ENCODE peak calls at places on chromosomes 4 and X, in nine cellular contexts. C is uterus, F is pancreas, E is fibroblast of lung, O is gastrocnemius medialis, V is tibial artery, P is lower lobe of right lung, D is left ventricle myocardium inferior, A is bronchial epithelial cell. I is an unnamed sample.

GRCh38 chr4:3257691-3258482 is 8.9 kb downstream of the MSANTD1 start:
- DNase-seq in C (peak; percentile 8), F (no peak), E (peak; percentile 38), O (no peak), V (no peak), P (no peak), D (no peak), A (peak; percentile 83), I (peak; percentile 1)

GRCh38 chr4:72779256-72779655 is 210.2 kb upstream of the ADAMTS3 start:
- DNase-seq in C (no peak), F (no peak), E (no peak), O (no peak), V (no peak), P (no peak), D (no peak), A (peak; percentile 3), I (no peak)

GRCh38 chr4:40525811-40526598 is 103.7 kb downstream of the RBM47 start:
- DNase-seq in C (peak; percentile 40), F (peak; percentile 48), E (peak; percentile 90), O (peak; percentile 5), V (peak; percentile 74), P (no peak), D (no peak), A (peak; percentile 78), I (no peak)

GRCh38 chrX:108437789-108438623 is at the start of gene COL4A6:
- DNase-seq in C (peak; percentile 41), F (peak; percentile 1), E (no peak), O (no peak), V (peak; percentile 60), P (peak; percentile 27), D (no peak), A (peak; percentile 62), I (peak; percentile 8)

GRCh38 chrX:54042609-54043010 is 1.7 kb downstream of the PHF8 start:
- DNase-seq in C (peak; percentile 45), F (peak; percentile 21), E (peak; percentile 57), O (peak; percentile 3), V (peak; percentile 62), P (peak; percentile 45), D (peak; percentile 25), A (peak; percentile 15), I (peak; percentile 19)

GRCh38 chr4:152929888-152930287 is 6.2 kb upstream of the FHDC1 start:
- DNase-seq in C (no peak), F (no peak), E (no peak), O (no peak), V (no peak), P (no peak), D (no peak), A (no peak), I (no peak)

GRCh38 chr4:141502755-141503154 is 133.6 kb upstream of the IL15 start:
- DNase-seq in C (no peak), F (no peak), E (no peak), O (no peak), V (no peak), P (no peak), D (no peak), A (no peak), I (no peak)

GRCh38 chr4:164343472-164343976 is 410.4 kb upstream of the SMIM31 start:
- DNase-seq in C (no peak), F (no peak), E (no peak), O (no peak), V (no peak), P (no peak), D (no peak), A (no peak), I (no peak)

GRCh38 chr4:186826866-186827541 is 103.3 kb upstream of the FAT1 start:
- DNase-seq in C (no peak), F (no peak), E (no peak), O (no peak), V (no peak), P (no peak), D (no peak), A (no peak), I (no peak)

GRCh38 chrX:41293269-41293668 is 40.7 kb upstream of the DDX3X start:
- DNase-seq in C (no peak), F (no peak), E (no peak), O (no peak), V (no peak), P (no peak), D (no peak), A (no peak), I (no peak)

GRCh38 chr4:7398104-7398423 is 36.7 kb downstream of the PSAPL1 start:
- DNase-seq in C (no peak), F (peak; percentile 58), E (peak; percentile 19), O (no peak), V (peak; percentile 55), P (peak; percentile 89), D (peak; percentile 69), A (peak; percentile 66), I (peak; percentile 52)

GRCh38 chr4:10983274-10983673 is 298.7 kb upstream of the CLNK start:
- DNase-seq in C (no peak), F (peak; percentile 11), E (no peak), O (no peak), V (no peak), P (no peak), D (no peak), A (peak; percentile 54), I (no peak)

GRCh38 chr4:148253748-148254147 is 188.5 kb downstream of the NR3C2 start:
- DNase-seq in C (no peak), F (no peak), E (no peak), O (no peak), V (no peak), P (no peak), D (no peak), A (no peak), I (no peak)

GRCh38 chrX:10811093-10811492 is 190.7 kb upstream of the MID1 start:
- DNase-seq in C (no peak), F (no peak), E (no peak), O (no peak), V (no peak), P (no peak), D (no peak), A (no peak), I (no peak)

GRCh38 chr4:138111462-138112000 is 130.6 kb downstream of the SLC7A11 start:
- DNase-seq in C (no peak), F (no peak), E (no peak), O (no peak), V (no peak), P (no peak), D (no peak), A (peak; percentile 56), I (no peak)

GRCh38 chr4:104591505-104591904 is 96.8 kb upstream of the CXXC4 start:
- DNase-seq in C (no peak), F (peak; percentile 70), E (peak; percentile 29), O (no peak), V (no peak), P (peak; percentile 35), D (peak; percentile 28), A (no peak), I (peak; percentile 45)

GRCh38 chrX:124098089-124098488 is 136.6 kb downstream of the STAG2 start:
- DNase-seq in C (no peak), F (no peak), E (peak; percentile 56), O (no peak), V (no peak), P (no peak), D (no peak), A (peak; percentile 35), I (no peak)

GRCh38 chrX:23883737-23884354 is 23.9 kb downstream of the APOO start:
- DNase-seq in C (no peak), F (no peak), E (peak; percentile 73), O (no peak), V (no peak), P (no peak), D (no peak), A (peak; percentile 79), I (no peak)

GRCh38 chrX:40100141-40100536 is 2.4 kb upstream of the BCOR start:
- DNase-seq in C (peak; percentile 31), F (no peak), E (no peak), O (no peak), V (peak; percentile 68), P (peak; percentile 60), D (peak; percentile 31), A (no peak), I (no peak)

DNA sequence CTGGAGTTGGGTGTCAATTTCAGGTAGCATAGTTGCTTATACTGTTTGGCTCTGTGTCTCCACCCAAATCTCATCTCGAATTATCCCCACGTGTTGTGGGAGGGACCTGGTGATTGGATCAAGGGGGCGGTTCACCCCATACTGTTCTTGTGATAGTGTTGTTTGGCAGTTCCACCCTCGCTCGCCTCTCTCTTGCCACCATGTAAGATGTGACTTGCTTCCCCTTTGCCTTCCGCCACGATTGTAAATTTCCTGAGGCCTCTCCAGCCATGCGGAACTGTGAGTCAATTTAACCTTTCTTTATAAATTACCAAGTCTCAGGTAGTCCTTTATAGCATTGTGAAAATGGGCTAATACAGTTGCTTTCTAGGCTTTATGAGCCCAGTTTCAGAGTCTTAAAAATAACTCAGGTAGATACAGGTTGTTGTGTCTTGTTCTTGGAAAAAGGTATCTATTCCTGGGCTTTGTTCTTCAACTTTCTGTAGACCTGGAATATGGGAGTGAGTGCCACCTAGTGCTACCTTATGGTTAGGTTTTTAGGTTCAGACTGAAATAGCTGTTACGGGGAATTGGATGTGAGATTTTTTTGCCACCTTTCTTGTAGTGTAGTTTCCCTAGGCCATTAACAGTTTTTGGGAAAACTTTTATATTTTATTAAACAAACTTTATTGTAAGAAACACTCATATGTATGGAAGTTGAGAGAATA is 15.6 kb downstream of the PGK1 start:
- DNase-seq in C (no peak), F (no peak), E (no peak), O (no peak), V (no peak), P (no peak), D (no peak), A (no peak), I (no peak)
- H3K36me3 ChIP-seq in C (no peaks in the 10 kb centered on the region), F (peaks cover 34% of the 10 kb centered on the region), E (peaks cover 6% of the 10 kb centered on the region), O (peaks cover 61% of the 10 kb centered on the region), V (peaks cover 20% of the 10 kb centered on the region), P (peaks cover 97% of the 10 kb centered on the region), D (peaks cover 88% of the 10 kb centered on the region), A (peaks cover 13% of the 10 kb centered on the region), I (peaks cover 2% of the 10 kb centered on the region)

GRCh38 chr4:1739358-1739757 is 18.0 kb downstream of the TACC3 start:
- DNase-seq in C (no peak), F (no peak), E (no peak), O (no peak), V (no peak), P (no peak), D (no peak), A (no peak), I (no peak)
- H3K36me3 ChIP-seq in C (no peaks in the 10 kb centered on the region), F (no peaks in the 10 kb centered on the region), E (peaks cover 42% of the 10 kb centered on the region), O (peaks cover 37% of the 10 kb centered on the region), V (peaks cover 15% of the 10 kb centered on the region), P (peaks cover 54% of the 10 kb centered on the region), D (peaks cover 67% of the 10 kb centered on the region), A (peaks cover 16% of the 10 kb centered on the region), I (peaks cover 98% of the 10 kb centered on the region)

GRCh38 chr4:37629713-37630112 is 56.5 kb downstream of the RELL1 start:
- DNase-seq in C (no peak), F (no peak), E (no peak), O (no peak), V (no peak), P (no peak), D (no peak), A (no peak), I (no peak)
- H3K36me3 ChIP-seq in C (no peaks in the 10 kb centered on the region), F (no peaks in the 10 kb centered on the region), E (peaks cover 6% of the 10 kb centered on the region), O (peaks cover 20% of the 10 kb centered on the region), V (peaks cover 11% of the 10 kb centered on the region), P (peaks cover 54% of the 10 kb centered on the region), D (peaks cover 42% of the 10 kb centered on the region), A (no peaks in the 10 kb centered on the region), I (no peaks in the 10 kb centered on the region)

DNA sequence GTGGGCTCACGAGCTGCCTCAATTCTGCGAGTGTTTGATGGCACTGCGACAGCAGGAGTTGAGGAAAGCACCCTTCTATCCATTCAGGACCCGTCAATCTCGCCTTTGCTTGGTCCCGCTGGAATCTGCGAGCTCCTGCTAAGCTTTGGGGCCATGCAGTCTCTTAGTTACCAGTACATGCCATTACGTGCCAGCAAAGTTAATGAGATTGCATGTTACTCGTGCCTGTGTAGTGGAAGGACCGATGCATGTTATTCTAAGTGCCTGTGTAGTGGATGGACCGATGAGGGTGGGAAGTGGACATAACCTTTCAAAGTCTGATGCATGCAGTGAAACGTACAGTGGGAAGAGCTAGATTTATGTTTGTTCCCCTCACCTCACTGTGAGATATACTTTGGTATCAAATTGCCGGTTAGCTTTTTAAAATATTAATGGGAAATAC is 569 bp downstream of the RPS3A start:
- DNase-seq in C (no peak), F (no peak), E (peak; percentile 45), O (peak; percentile 6), V (no peak), P (no peak), D (no peak), A (peak; percentile 29), I (no peak)
- H3K36me3 ChIP-seq in C (no peaks in the 10 kb centered on the region), F (peaks cover 38% of the 10 kb centered on the region), E (peaks cover 7% of the 10 kb centered on the region), O (peaks cover 43% of the 10 kb centered on the region), V (peaks cover 26% of the 10 kb centered on the region), P (peaks cover 43% of the 10 kb centered on the region), D (peaks cover 45% of the 10 kb centered on the region), A (peaks cover 12% of the 10 kb centered on the region), I (peaks cover 21% of the 10 kb centered on the region)

I was measured in heart right ventricle.